ENCODE peak calls at places on chromosomes 2 and 18, in five cellular contexts. A is omental fat pad; V is stimulated activated effector memory CD8-positive, alpha-beta T cell treated with anti-CD3 and anti-CD28 coated beads, Interleukin-12 subunit alpha, Interleukin-12 subunit beta, amount 100 ng/mL, for 72 hours; F is activated T-cell treated with anti-CD3 and anti-CD28 coated beads for 1 hour; B is HTR-8/SVneo. O is an unnamed sample.

GRCh38 chr2:98465456-98466201 is 21.0 kb downstream of the INPP4A start:
- DNase-seq in A (no peak), V (no peak), F (peak), B (no peak), O (peak)

GRCh38 chr2:175855794-175856453 is 146.1 kb downstream of the LNPK start:
- DNase-seq in A (no peak), V (no peak), F (no peak), B (no peak), O (no peak)

GRCh38 chr2:141946016-141946415 is 184.8 kb downstream of the LRP1B start:
- DNase-seq in A (no peak), V (no peak), F (no peak), B (no peak), O (no peak)

GRCh38 chr2:42999391-42999811 is 207.0 kb upstream of the HAAO start:
- DNase-seq in A (no peak), V (no peak), F (no peak), B (no peak), O (no peak)

GRCh38 chr18:31402026-31402373 is 25.4 kb downstream of the DSG4 start:
- DNase-seq in A (no peak), V (no peak), F (no peak), B (no peak), O (no peak)

GRCh38 chr2:121185571-121186074 is 99.4 kb downstream of the TFCP2L1 start:
- DNase-seq in A (no peak), V (no peak), F (no peak), B (no peak), O (no peak)

GRCh38 chr2:137944714-137945113 is 19.6 kb upstream of the HNMT start:
- DNase-seq in A (no peak), V (no peak), F (no peak), B (no peak), O (no peak)

GRCh38 chr2:217994776-217995274 is 8.0 kb downstream of the TNS1 start:
- DNase-seq in A (no peak), V (no peak), F (no peak), B (peak), O (no peak)

GRCh38 chr2:84946204-84947009 is 24.6 kb upstream of the KCMF1 start:
- DNase-seq in A (no peak), V (peak), F (peak), B (peak), O (no peak)

GRCh38 chr2:25274868-25275574 is 66.7 kb downstream of the DNMT3A start:
- DNase-seq in A (no peak), V (no peak), F (no peak), B (no peak), O (no peak)

GRCh38 chr2:233674314-233674713 is 2.6 kb downstream of the UGT1A9 start:
- DNase-seq in A (no peak), V (no peak), F (no peak), B (no peak), O (no peak)

GRCh38 chr18:12278153-12278764 is 24.1 kb downstream of the CIDEA start:
- DNase-seq in A (no peak), V (no peak), F (no peak), B (no peak), O (no peak)

GRCh38 chr18:78429127-78430108 is 550.2 kb upstream of the SALL3 start:
- DNase-seq in A (no peak), V (no peak), F (no peak), B (no peak), O (no peak)

GRCh38 chr2:218228366-218229092 is 11.5 kb downstream of the ARPC2 start:
- DNase-seq in A (no peak), V (no peak), F (no peak), B (no peak), O (no peak)

GRCh38 chr2:40372586-40372985 is 79.3 kb downstream of the SLC8A1 start:
- DNase-seq in A (no peak), V (no peak), F (no peak), B (no peak), O (no peak)

GRCh38 chr2:229679393-229680125 is 34.8 kb downstream of the DNER start:
- DNase-seq in A (no peak), V (no peak), F (no peak), B (no peak), O (no peak)

GRCh38 chr2:203804070-203804469 is 63.5 kb upstream of the CTLA4 start:
- DNase-seq in A (peak), V (no peak), F (no peak), B (peak), O (no peak)

GRCh38 chr2:158923641-158924040 is 44.8 kb upstream of the TANC1 start:
- DNase-seq in A (no peak), V (no peak), F (no peak), B (no peak), O (no peak)

GRCh38 chr2:171830039-171830438 is 64.0 kb downstream of the SLC25A12 start:
- DNase-seq in A (no peak), V (no peak), F (no peak), B (no peak), O (no peak)

GRCh38 chr2:133304344-133304743 is 263.9 kb downstream of the NCKAP5 start:
- DNase-seq in A (no peak), V (no peak), F (no peak), B (no peak), O (no peak)